ENCODE peak calls at places on chromosomes 16 and 17, in six cellular contexts. F is HL-60, G is PC-3, N is K562, E is WERI-Rb-1, L is HFF-Myc. P is an unnamed sample.

GRCh38 chr16:49748322-49748721 is 107.6 kb downstream of the ZNF423 start:
- DNase-seq in G (no peak), L (no peak), E (no peak), N (no peak), F (no peak), P (peak)

GRCh38 chr16:85479972-85480726 is 133.0 kb upstream of the GSE1 start:
- DNase-seq in N (no peak), F (peak), E (peak), L (no peak), G (no peak), P (no peak)

GRCh38 chr17:14359251-14359939 is 58.5 kb downstream of the HS3ST3B1 start:
- DNase-seq in E (peak), G (no peak), L (no peak), N (no peak), F (peak), P (no peak)

GRCh38 chr16:19830902-19831555 is 53.6 kb downstream of the GPRC5B start:
- DNase-seq in N (no peak), F (peak), L (no peak), G (no peak), E (no peak), P (no peak)

GRCh38 chr17:60390881-60391418 is 983 bp downstream of the USP32 start:
- DNase-seq in N (no peak), G (peak), F (peak), E (peak), L (no peak), P (no peak)

GRCh38 chr16:56833243-56833970 is 31.6 kb upstream of the SLC12A3 start:
- DNase-seq in F (no peak), N (no peak), E (no peak), G (no peak), L (no peak), P (no peak)

GRCh38 chr17:37092701-37093100 is 143.9 kb downstream of the AATF start:
- DNase-seq in F (no peak), L (no peak), E (no peak), N (no peak), G (no peak), P (no peak)

GRCh38 chr16:85019659-85020245 is 7.8 kb upstream of the KIAA0513 start:
- DNase-seq in G (no peak), N (no peak), E (no peak), F (no peak), L (no peak), P (no peak)

GRCh38 chr16:85094812-85095211 is 17.5 kb downstream of the CIBAR2 start:
- DNase-seq in F (no peak), G (no peak), L (no peak), E (no peak), N (no peak), P (no peak)

GRCh38 chr16:27230562-27230991 is 27.3 kb downstream of the KDM8 start:
- DNase-seq in E (no peak), L (no peak), N (no peak), F (peak), G (no peak), P (no peak)

GRCh38 chr17:6542577-6542976 is 13.8 kb downstream of the PITPNM3 start:
- DNase-seq in L (no peak), E (no peak), F (no peak), G (no peak), N (no peak), P (no peak)

GRCh38 chr17:74454197-74455024 is 12.0 kb upstream of the CD300A start:
- DNase-seq in E (peak), L (no peak), N (no peak), G (no peak), F (no peak), P (no peak)

GRCh38 chr16:75099738-75100615 is 16.6 kb downstream of the LDHD start:
- DNase-seq in N (no peak), G (no peak), E (no peak), F (peak), L (no peak), P (no peak)

GRCh38 chr17:3827124-3827773 is 18.8 kb downstream of the NCBP3 start:
- DNase-seq in L (peak), E (peak), F (peak), N (peak), G (peak), P (peak)

GRCh38 chr17:69822314-69822875 is 252.6 kb upstream of the KCNJ16 start:
- DNase-seq in F (no peak), L (no peak), G (no peak), N (no peak), E (no peak), P (no peak)

GRCh38 chr17:65564793-65565192 is 3.3 kb upstream of the AXIN2 start:
- DNase-seq in G (no peak), F (no peak), L (no peak), E (peak), N (no peak), P (no peak)

GRCh38 chr17:28849281-28849680 is 5.5 kb upstream of the ERAL1 start:
- DNase-seq in L (no peak), F (peak), G (no peak), E (no peak), N (peak), P (no peak)
- TF ChIP-seq CTCF in L (no peak), F (no peak), G (peak), E (peak), N (peak), P (no peak)

GRCh38 chr17:17836250-17836817 is 452 bp downstream of the SREBF1 start:
- DNase-seq in G (peak), F (peak), L (peak), E (peak), N (peak), P (peak)
- H3K4me3 ChIP-seq in G (peak), F (peak), L (peak), E (peak), N (peak), P (peak)

DNA sequence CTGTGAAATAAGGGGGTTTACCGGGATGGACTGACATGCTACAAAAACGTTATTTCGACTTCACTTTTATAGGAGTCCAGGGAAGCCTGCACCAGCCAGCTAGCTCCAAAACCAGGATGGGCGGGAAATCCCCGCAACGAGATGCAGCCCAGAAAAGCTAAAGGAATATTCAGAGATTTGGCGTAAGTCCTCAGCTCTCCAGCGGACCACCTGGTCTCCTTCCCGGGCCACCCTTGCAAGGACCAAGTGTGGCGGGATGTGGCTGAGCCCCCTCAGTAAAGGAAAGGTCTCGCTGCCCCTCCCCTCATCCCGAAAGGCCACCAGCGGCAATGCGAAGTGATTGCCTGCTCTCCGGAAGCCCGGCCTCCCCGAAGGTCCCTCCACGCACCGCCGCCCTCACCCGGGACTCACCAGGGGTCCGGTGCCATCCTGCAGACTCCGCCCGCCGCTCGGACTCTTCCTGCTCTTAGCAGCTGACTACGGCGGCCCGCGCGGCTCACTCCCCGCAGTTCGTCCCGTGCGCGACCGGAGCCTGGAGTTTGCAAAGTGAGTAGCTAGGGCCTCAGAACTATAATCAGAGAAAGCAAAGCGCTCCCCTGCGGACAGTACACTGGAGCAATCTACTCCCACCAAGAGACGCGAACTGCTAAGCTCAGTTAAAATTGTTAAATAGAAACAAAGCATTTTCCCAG is at the start of gene STX8:
- DNase-seq in F (peak), L (peak), N (peak), E (peak), G (peak), P (peak)
- TF ChIP-seq CTCF in F (no peak), L (no peak), N (peak), E (no peak), G (no peak), P (peak)

GRCh38 chr16:86574646-86575045 is 3.7 kb upstream of the FOXL1 start:
- DNase-seq in N (no peak), E (no peak), F (no peak), L (no peak), G (no peak), P (no peak)
- H3K4me3 ChIP-seq in N (no peak), E (no peak), F (no peak), L (no peak), G (no peak), P (no peak)

P was measured in astrocyte of the cerebellum.